ENCODE peak calls at places on chromosomes 1 and 21, in eight cellular contexts. K is epithelial cell of esophagus, S is colonic mucosa, T is foreskin fibroblast, M is upper lobe of right lung, P is cardiac muscle cell, J is K562, V is brain microvascular endothelial cell. C is an unnamed sample.

GRCh38 chr1:66435541-66435940 is 98.4 kb upstream of the SGIP1 start:
- DNase-seq in K (no peak), S (no peak), T (no peak), M (no peak), P (no peak), J (no peak), V (no peak), C (no peak)

GRCh38 chr1:39098569-39099250 is 72.6 kb downstream of the NDUFS5 start:
- DNase-seq in K (peak), S (peak), T (peak), M (peak), P (peak), J (peak), V (peak), C (no peak)

GRCh38 chr1:223197923-223198627 is 55.0 kb upstream of the TLR5 start:
- DNase-seq in K (peak), S (no peak), T (no peak), M (no peak), P (no peak), J (no peak), V (no peak), C (no peak)

GRCh38 chr1:55893155-55893554 is 678.0 kb upstream of the USP24 start:
- DNase-seq in K (peak), S (no peak), T (peak), M (no peak), P (peak), J (no peak), V (peak), C (no peak)

GRCh38 chr1:91754348-91754747 is 131.6 kb downstream of the TGFBR3 start:
- DNase-seq in K (peak), S (no peak), T (peak), M (no peak), P (no peak), J (no peak), V (no peak), C (no peak)

GRCh38 chr1:201889092-201889968 is 632 bp downstream of the SHISA4 start:
- DNase-seq in K (no peak), S (no peak), T (no peak), M (no peak), P (no peak), J (no peak), V (no peak), C (no peak)

GRCh38 chr1:17419626-17420328 is 19.7 kb downstream of the RCC2 start:
- DNase-seq in K (peak), S (peak), T (peak), M (peak), P (peak), J (peak), V (peak), C (no peak)

GRCh38 chr1:43706598-43707190 is 642 bp upstream of the ST3GAL3 start:
- DNase-seq in K (peak), S (peak), T (peak), M (no peak), P (peak), J (peak), V (no peak), C (no peak)

GRCh38 chr1:179145521-179145920 is 63.7 kb downstream of the TOR3A start:
- DNase-seq in K (no peak), S (no peak), T (no peak), M (no peak), P (no peak), J (no peak), V (no peak), C (no peak)

GRCh38 chr1:80457409-80457808 is 1343.3 kb upstream of the ADGRL2 start:
- DNase-seq in K (no peak), S (no peak), T (no peak), M (no peak), P (no peak), J (no peak), V (no peak), C (no peak)

GRCh38 chr21:28310711-28311110 is 682.0 kb downstream of the LTN1 start:
- DNase-seq in K (peak), S (no peak), T (no peak), M (no peak), P (no peak), J (no peak), V (no peak), C (no peak)

GRCh38 chr1:109761227-109762038 is 2.3 kb downstream of the EPS8L3 start:
- DNase-seq in K (no peak), S (peak), T (no peak), M (peak), P (peak), J (no peak), V (no peak), C (no peak)

GRCh38 chr1:97870574-97870973 is 50.3 kb downstream of the DPYD start:
- DNase-seq in K (no peak), S (no peak), T (no peak), M (no peak), P (no peak), J (no peak), V (no peak), C (no peak)

GRCh38 chr1:165442053-165442452 is 2.9 kb downstream of the RXRG start:
- DNase-seq in K (no peak), S (no peak), T (no peak), M (no peak), P (no peak), J (no peak), V (no peak), C (no peak)

GRCh38 chr1:101167891-101168290 is 68.9 kb upstream of the S1PR1 start:
- DNase-seq in K (no peak), S (no peak), T (no peak), M (no peak), P (no peak), J (no peak), V (no peak), C (no peak)

GRCh38 chr1:29179641-29180184 is 2.0 kb downstream of the SRSF4 start:
- DNase-seq in K (no peak), S (no peak), T (no peak), M (no peak), P (no peak), J (peak), V (no peak), C (no peak)

GRCh38 chr1:109877320-109877771 is 33.3 kb upstream of the CSF1 start:
- DNase-seq in K (peak), S (no peak), T (peak), M (peak), P (peak), J (peak), V (peak), C (peak)

GRCh38 chr21:37220981-37221664 is 46.0 kb downstream of the VPS26C start:
- DNase-seq in K (peak), S (peak), T (peak), M (peak), P (peak), J (peak), V (peak), C (peak)
- TF ChIP-seq CTCF in K (peak), S (no peak), T (peak), M (peak), P (peak), J (peak), V (peak), C (peak)

GRCh38 chr1:15323351-15323988 is 76.4 kb downstream of the FHAD1 start:
- DNase-seq in K (peak), S (peak), T (peak), M (peak), P (peak), J (peak), V (peak), C (no peak)

GRCh38 chr1:15325375-15326085 is 78.5 kb downstream of the FHAD1 start:
- DNase-seq in K (no peak), S (no peak), T (no peak), M (peak), P (no peak), J (no peak), V (no peak), C (no peak)

GRCh38 chr1:15326691-15327530 is 79.9 kb downstream of the FHAD1 start:
- DNase-seq in K (no peak), S (no peak), T (peak), M (no peak), P (no peak), J (no peak), V (no peak), C (no peak)

GRCh38 chr1:15323989-15324866 is 77.2 kb downstream of the FHAD1 start:
- DNase-seq in K (no peak), S (no peak), T (peak), M (peak), P (no peak), J (peak), V (no peak), C (no peak)

GRCh38 chr1:15324867-15325335 is 77.9 kb downstream of the FHAD1 start:
- DNase-seq in K (no peak), S (no peak), T (no peak), M (peak), P (no peak), J (no peak), V (no peak), C (no peak)
- H3K4me3 ChIP-seq in K (no peak), S (no peak), T (no peak), M (no peak), P (no peak), J (no peak), V (no peak), C (no peak)

GRCh38 chr1:161209790-161210409 is 5.2 kb upstream of the FCER1G start:
- DNase-seq in K (peak), S (peak), T (peak), M (peak), P (peak), J (peak), V (peak), C (no peak)
- TF ChIP-seq CTCF in K (peak), S (peak), T (peak), M (peak), P (peak), J (peak), V (peak), C (peak)

GRCh38 chr21:44357064-44357837 is 3.8 kb downstream of the TRPM2 start:
- DNase-seq in K (no peak), S (no peak), T (no peak), M (no peak), P (no peak), J (no peak), V (no peak), C (no peak)
- H3K4me3 ChIP-seq in K (no peak), S (no peak), T (no peak), M (no peak), P (no peak), J (no peak), V (no peak), C (no peak)

DNA sequence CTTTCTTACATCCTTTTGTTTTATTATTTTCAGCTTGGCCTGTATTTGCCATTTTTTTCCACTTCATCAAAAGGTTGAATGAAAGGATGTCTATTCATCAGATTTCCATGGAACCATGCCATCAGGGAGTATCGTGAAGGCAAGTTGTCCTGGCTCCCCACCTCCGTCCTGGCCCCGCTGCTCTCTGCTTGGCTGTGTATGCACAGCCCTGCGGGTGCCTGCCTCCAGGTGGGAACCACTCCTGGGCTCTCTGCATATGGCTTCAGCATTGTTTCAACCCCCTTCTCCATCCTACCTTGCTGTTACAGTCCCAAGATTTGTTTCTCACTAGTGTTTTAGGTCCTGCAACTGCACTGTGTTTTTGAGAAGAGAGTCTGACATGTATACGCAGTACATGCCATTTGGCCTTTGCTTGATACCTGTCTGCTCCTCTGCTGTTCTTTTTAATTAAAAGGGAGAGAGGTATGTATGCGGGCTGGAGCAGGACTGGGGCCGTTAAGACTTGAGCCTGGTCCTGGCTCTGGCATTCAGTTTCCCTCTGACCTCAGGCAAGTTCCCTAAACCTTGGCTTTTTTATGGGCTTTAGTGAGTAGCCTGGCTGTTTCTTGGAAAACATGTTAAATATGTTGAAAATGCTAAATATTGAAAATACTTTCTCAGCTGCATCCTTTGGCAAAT is 69.9 kb upstream of the GCLM start:
- DNase-seq in K (no peak), S (no peak), T (no peak), M (no peak), P (no peak), J (no peak), V (no peak), C (no peak)
- TF ChIP-seq CTCF in K (no peak), S (no peak), T (no peak), M (no peak), P (no peak), J (no peak), V (no peak), C (no peak)

GRCh38 chr1:14924012-14924452 is 229.5 kb upstream of the TMEM51 start:
- DNase-seq in K (peak), S (peak), T (peak), M (peak), P (peak), J (peak), V (no peak), C (no peak)
- H3K4me3 ChIP-seq in K (peak), S (no peak), T (peak), M (peak), P (peak), J (peak), V (peak), C (peak)

DNA sequence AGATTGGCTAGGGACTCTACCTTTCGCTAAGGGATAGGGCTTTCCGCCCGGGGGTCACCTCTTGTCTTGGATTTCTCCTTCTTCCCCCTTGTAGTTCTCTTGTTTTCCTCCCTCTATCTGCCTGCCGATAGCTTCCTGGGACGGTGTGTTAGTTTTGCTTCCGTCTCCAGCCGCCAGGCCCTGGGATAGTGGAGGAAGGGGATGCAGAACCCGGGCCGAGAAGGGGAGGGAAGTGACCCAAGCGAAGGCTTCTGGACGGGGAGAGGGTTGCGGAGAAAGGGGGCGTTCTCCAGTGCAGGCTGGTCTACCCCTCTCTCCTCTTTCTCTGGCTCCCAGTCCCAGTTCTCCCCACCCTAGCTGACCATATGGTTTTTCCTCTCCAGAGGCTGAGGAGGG is 871 bp downstream of the TUFT1 start:
- DNase-seq in K (no peak), S (peak), T (no peak), M (no peak), P (peak), J (no peak), V (no peak), C (no peak)
- TF ChIP-seq CTCF in K (no peak), S (no peak), T (no peak), M (no peak), P (no peak), J (no peak), V (peak), C (no peak)

GRCh38 chr21:39344848-39345247 is 4.0 kb downstream of the HMGN1 start:
- DNase-seq in K (no peak), S (no peak), T (no peak), M (no peak), P (no peak), J (no peak), V (no peak), C (no peak)
- H3K4me3 ChIP-seq in K (no peak), S (no peak), T (no peak), M (no peak), P (no peak), J (no peak), V (no peak), C (no peak)

GRCh38 chr1:151912973-151913372 is 3.7 kb upstream of the THEM4 start:
- DNase-seq in K (no peak), S (no peak), T (no peak), M (no peak), P (no peak), J (no peak), V (no peak), C (no peak)

GRCh38 chr1:151907363-151908139 is 1.8 kb downstream of the THEM4 start:
- DNase-seq in K (peak), S (no peak), T (no peak), M (no peak), P (no peak), J (no peak), V (no peak), C (no peak)

GRCh38 chr1:151908228-151908691 is 1.1 kb downstream of the THEM4 start:
- DNase-seq in K (peak), S (no peak), T (peak), M (no peak), P (no peak), J (no peak), V (no peak), C (no peak)

GRCh38 chr1:151905070-151905442 is 4.3 kb downstream of the THEM4 start:
- DNase-seq in K (no peak), S (no peak), T (no peak), M (no peak), P (peak), J (peak), V (peak), C (no peak)

DNA sequence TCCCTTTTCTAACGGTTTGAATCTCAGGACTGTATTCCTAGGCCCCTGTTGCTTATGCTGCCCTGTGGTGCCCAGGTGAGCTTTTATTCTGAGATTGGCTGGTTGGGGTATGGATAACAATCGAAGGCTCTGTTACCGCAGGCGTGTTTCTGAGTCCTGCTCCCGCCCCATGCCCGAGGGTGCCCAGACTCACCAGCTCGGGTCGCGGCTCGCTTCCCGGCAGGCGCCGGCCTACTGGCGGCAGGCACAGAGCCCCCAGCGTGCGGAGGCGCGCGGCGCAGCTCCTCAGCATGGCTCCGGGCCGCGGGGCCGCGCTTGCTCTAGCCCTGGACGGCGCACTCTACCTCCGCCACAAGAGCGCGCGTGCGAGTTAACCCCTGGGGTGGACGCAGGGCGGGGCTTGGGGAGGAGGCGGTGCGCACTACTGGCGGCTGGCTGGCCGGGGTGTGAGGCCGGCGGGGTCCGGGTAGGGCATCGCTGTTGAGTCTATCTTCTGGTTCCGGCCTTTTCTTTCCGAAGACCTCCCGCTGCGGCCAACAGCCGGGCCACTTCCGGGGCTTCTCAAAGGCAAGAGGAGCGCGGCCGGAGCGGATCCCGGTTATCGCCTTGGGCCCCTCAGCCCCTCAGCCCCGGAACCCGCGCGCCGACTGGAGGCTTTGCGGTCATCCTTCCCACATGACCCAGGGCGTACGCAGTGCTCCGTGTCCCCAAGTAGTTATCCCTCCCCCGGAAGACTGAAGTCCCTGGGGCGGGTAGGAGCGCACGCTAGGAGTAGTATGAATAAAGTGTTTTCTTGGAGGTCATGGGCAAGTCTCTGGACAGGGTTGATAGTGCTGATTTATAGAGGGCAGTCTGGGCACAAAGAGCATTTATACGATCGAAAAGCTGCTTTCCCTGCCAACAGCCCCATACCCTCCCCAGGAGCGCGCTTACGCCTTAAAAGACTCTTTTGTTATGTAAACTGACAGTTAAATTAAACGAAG is at the start of gene THEM4:
- DNase-seq in K (peak), S (peak), T (peak), M (peak), P (peak), J (peak), V (peak), C (peak)
- TF ChIP-seq CTCF in K (no peak), S (peak), T (no peak), M (peak), P (peak), J (peak), V (no peak), C (peak)

DNA sequence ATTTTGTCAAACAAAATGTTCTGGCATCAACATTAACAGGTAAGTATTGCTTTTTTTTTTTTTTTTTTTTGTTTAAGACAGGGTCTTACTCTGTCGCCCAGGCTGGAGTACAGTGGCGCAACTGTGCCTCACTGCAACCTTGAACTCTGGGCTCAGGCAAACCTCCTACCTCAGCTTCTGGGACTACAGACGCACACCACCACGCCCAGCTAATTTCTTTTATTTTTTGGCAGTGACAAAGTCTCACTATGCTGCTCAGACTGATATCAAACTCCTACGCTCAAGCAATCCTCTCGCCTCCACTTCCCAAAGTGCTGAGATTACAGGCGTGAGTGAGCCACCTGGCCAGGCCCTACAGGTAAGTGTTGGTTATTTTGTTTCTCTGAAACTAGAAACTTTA is 2.4 kb downstream of the TUT4 start:
- DNase-seq in K (no peak), S (peak), T (no peak), M (no peak), P (no peak), J (no peak), V (no peak), C (no peak)
- H3K4me3 ChIP-seq in K (no peak), S (no peak), T (no peak), M (no peak), P (no peak), J (no peak), V (no peak), C (no peak)

C was measured in retinal pigment epithelial cell.